ENCODE peak calls at places on chromosome 4, in ten cellular contexts. W, M, N, E, P, H, V, T, O and K are unnamed samples.
A peak's percentile ranks its signal among the peaks of the same experiment; 100 is the strongest.

GRCh38 chr4:87011340-87012034 is 76.7 kb downstream of the AFF1 start:
- DNase-seq in E (no peak), V (no peak), H (peak; percentile 89), M (no peak), N (peak; percentile 39), P (no peak), T (no peak), W (peak; percentile 28), O (no peak), K (no peak)

GRCh38 chr4:88527787-88528186 is 4.2 kb upstream of the PYURF start:
- DNase-seq in M (peak; percentile 56), P (no peak), T (no peak), V (no peak), N (no peak), O (no peak), E (no peak), H (no peak), W (no peak), K (no peak)

GRCh38 chr4:140567722-140568121 is 1.0 kb downstream of the UCP1 start:
- DNase-seq in T (no peak), N (no peak), O (no peak), V (peak; percentile 12), H (no peak), E (no peak), W (no peak), P (no peak), M (no peak), K (no peak)

GRCh38 chr4:80540349-80540748 is 204.8 kb downstream of the CFAP299 start:
- DNase-seq in M (no peak), T (no peak), H (no peak), W (no peak), O (no peak), P (no peak), V (no peak), N (no peak), E (no peak), K (no peak)

GRCh38 chr4:108502366-108502765 is 118.0 kb upstream of the RPL34 start:
- DNase-seq in P (peak; percentile 30), H (no peak), O (no peak), N (no peak), W (no peak), V (no peak), E (no peak), T (no peak), M (no peak), K (no peak)

GRCh38 chr4:8157944-8158709 is 486 bp downstream of the ABLIM2 start:
- DNase-seq in E (no peak), P (no peak), T (peak; percentile 16), O (peak; percentile 52), N (no peak), W (no peak), M (no peak), V (peak; percentile 27), H (no peak), K (no peak)

GRCh38 chr4:82561745-82562552 is at the start of gene TMEM150C:
- DNase-seq in W (no peak), T (peak; percentile 22), E (peak; percentile 59), P (peak; percentile 22), N (no peak), M (no peak), V (peak; percentile 18), H (no peak), O (peak; percentile 53), K (peak; percentile 92)

GRCh38 chr4:177339794-177340374 is 30.2 kb downstream of the NEIL3 start:
- DNase-seq in O (no peak), W (peak; percentile 10), T (no peak), N (peak; percentile 4), P (no peak), M (peak; percentile 4), H (peak; percentile 51), V (no peak), E (no peak), K (no peak)

DNA sequence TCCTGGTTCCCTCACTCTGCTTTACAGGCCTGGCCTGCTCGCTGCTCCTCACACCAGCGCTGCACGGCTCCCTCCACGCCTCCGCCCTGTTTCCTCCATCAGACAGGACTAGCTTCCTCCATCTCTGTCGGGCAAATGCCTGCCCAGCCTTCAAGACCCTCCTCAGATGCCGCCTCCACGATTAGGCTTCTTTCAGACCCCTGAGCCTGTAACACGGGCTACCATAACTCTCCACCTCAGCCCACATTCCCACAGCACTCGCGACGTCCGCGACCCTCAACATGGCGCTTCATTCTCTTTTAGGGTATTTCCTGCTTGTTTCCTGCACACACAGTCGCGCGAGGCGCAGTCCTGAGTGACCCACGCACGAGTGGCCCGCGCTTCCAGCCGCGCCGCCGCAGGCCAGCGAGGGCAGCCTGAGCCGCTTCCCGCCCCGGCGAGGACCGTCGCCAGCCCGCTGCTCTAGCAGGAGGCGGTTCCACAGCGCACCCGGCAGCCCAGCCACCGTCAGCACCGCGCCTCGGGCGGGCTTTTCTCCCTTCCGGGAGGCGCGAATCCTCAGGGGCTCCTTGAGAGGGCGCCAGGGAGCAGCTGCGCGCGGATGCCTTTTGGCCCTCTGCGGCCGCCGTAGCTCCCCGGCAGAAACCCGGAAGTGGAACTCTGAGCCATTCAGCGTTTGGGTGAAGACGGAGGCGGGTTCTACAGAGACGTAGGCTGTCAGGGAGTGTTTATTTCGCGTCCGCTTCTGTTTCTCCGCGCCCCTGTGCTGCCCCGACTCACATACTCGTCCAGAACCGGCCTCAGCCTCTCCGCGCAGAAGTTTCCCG is at the start of gene FRG1:
- DNase-seq in P (peak; percentile 90), N (peak; percentile 87), E (peak; percentile 97), T (peak; percentile 97), W (peak; percentile 88), M (peak; percentile 64), O (peak; percentile 95), V (peak; percentile 96), H (peak; percentile 93), K (peak; percentile 98)
- TF ChIP-seq POLR2A in P (peak; percentile 35), N (no peak), E (no peak), T (peak; percentile 81), W (peak; percentile 82), M (peak; percentile 94), O (no peak), V (peak; percentile 84), H (peak; percentile 75), K (no peak)

GRCh38 chr4:15853345-15853744 is 75.2 kb downstream of the CD38 start:
- DNase-seq in V (no peak), M (no peak), O (no peak), E (no peak), H (no peak), W (no peak), N (no peak), T (no peak), P (no peak), K (no peak)

GRCh38 chr4:15852524-15852923 is 74.4 kb downstream of the CD38 start:
- DNase-seq in T (no peak), W (no peak), E (no peak), O (no peak), H (no peak), N (no peak), M (no peak), P (no peak), V (no peak), K (no peak)

GRCh38 chr4:15848191-15848842 is 70.2 kb downstream of the CD38 start:
- DNase-seq in N (peak; percentile 10), V (no peak), T (no peak), H (no peak), E (no peak), W (no peak), M (no peak), O (no peak), P (no peak), K (no peak)

GRCh38 chr4:15851969-15852368 is 73.8 kb downstream of the CD38 start:
- DNase-seq in H (no peak), N (no peak), T (no peak), E (no peak), M (no peak), O (no peak), W (no peak), P (no peak), V (no peak), K (no peak)

GRCh38 chr4:15847746-15848145 is 69.6 kb downstream of the CD38 start:
- DNase-seq in V (no peak), T (no peak), M (no peak), O (no peak), N (no peak), P (no peak), E (no peak), H (no peak), W (no peak), K (no peak)
- H3K27me3 ChIP-seq in V (no peaks in the 10 kb centered on the region), T (no peaks in the 10 kb centered on the region), M (no peaks in the 10 kb centered on the region), O (no peaks in the 10 kb centered on the region), N (no peaks in the 10 kb centered on the region), P (no peaks in the 10 kb centered on the region), E (no peaks in the 10 kb centered on the region), H (peaks cover 5% of the 10 kb centered on the region), W (peaks cover 4% of the 10 kb centered on the region), K (no peaks in the 10 kb centered on the region)

DNA sequence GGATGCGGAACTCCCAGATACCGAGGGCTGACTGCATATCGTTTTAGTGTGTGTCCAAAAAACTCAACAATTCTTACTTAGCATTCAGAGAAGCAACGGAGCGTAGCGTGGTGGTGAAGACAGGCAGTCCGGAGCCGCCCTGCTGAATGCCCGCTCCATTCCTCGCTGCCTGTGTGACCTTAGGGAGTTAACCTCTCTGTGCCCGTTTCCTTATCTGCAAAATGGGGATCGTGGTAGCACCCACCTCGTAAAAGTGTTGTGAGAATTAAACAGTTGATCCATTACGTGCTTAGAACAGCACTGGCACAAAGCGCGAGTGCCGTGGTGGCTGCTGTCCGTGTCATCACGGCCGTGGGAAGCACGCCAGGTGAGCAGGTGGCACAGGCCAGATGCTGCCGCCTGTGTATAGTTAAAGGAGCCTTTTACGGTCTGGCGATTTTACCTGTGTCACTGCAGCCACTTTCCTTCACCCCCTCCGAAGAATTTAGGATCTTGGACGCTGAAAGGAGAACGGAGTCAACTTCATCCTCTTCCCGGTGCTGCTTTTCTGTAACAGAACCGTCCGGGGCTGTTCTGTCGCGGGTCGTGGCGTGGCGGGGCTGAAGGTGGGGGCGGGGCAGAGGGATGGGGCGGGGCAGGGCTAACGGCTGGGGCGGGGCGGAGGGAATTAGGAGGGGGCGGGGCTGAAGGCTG is 884 bp downstream of the CCDC110 start:
- DNase-seq in V (peak; percentile 91), M (no peak), O (peak; percentile 86), T (peak; percentile 73), W (peak; percentile 18), N (peak; percentile 19), E (peak; percentile 88), P (peak; percentile 72), H (peak; percentile 12), K (no peak)
- TF ChIP-seq POLR2A in V (peak; percentile 74), M (no peak), O (no peak), T (no peak), W (no peak), N (no peak), E (no peak), P (no peak), H (no peak), K (no peak)

GRCh38 chr4:2042207-2042946 is 16.8 kb upstream of the NAT8L start:
- DNase-seq in M (no peak), N (no peak), V (no peak), T (peak; percentile 41), P (no peak), E (peak; percentile 52), O (no peak), H (no peak), W (peak; percentile 79), K (no peak)

GRCh38 chr4:2044542-2045517 is 14.3 kb upstream of the NAT8L start:
- DNase-seq in W (peak; percentile 39), E (no peak), T (no peak), O (no peak), N (no peak), P (no peak), H (no peak), V (no peak), M (no peak), K (no peak)

GRCh38 chr4:2042947-2043395 is 16.2 kb upstream of the NAT8L start:
- DNase-seq in T (no peak), M (no peak), O (no peak), E (no peak), P (no peak), N (no peak), H (no peak), W (no peak), V (no peak), K (no peak)

GRCh38 chr4:2044119-2044485 is 15.0 kb upstream of the NAT8L start:
- DNase-seq in V (no peak), O (no peak), W (no peak), M (no peak), N (no peak), E (no peak), P (no peak), T (no peak), H (no peak), K (no peak)

GRCh38 chr4:2043396-2044118 is 15.6 kb upstream of the NAT8L start:
- DNase-seq in W (no peak), T (no peak), O (no peak), N (no peak), P (no peak), M (no peak), V (no peak), E (no peak), H (no peak), K (no peak)
- H3K27me3 ChIP-seq in W (no peaks in the 10 kb centered on the region), T (peaks cover 53% of the 10 kb centered on the region), O (peaks cover 4% of the 10 kb centered on the region), N (no peaks in the 10 kb centered on the region), P (no peaks in the 10 kb centered on the region), M (peaks cover 4% of the 10 kb centered on the region), V (no peaks in the 10 kb centered on the region), E (peaks cover 85% of the 10 kb centered on the region), H (peaks cover 21% of the 10 kb centered on the region), K (peaks cover 29% of the 10 kb centered on the region)